ENCODE peak calls at places on chromosomes 11 and 22, in nine cellular contexts. E is cardiac muscle cell, Q is dorsolateral prefrontal cortex, O is NB4, P is coronary artery, V is psoas muscle, K is IMR-90, W is spleen, L is heart right ventricle. N is an unnamed sample.

GRCh38 chr11:34948721-34949120 is 32.3 kb downstream of the PDHX start:
- DNase-seq in E (no peak), Q (no peak), O (no peak), P (no peak), V (no peak), K (peak; percentile 17), W (no peak), L (no peak), N (no peak)

GRCh38 chr11:3722100-3722499 is 50.9 kb upstream of the CHRNA10 start:
- DNase-seq in E (no peak), Q (no peak), O (no peak), P (no peak), V (no peak), K (no peak), W (no peak), L (no peak), N (no peak)

GRCh38 chr11:133163463-133164419 is 368.6 kb downstream of the OPCML start:
- DNase-seq in E (peak; percentile 71), Q (no peak), O (peak; percentile 65), P (no peak), V (no peak), K (peak; percentile 20), W (no peak), L (peak; percentile 24), N (no peak)

GRCh38 chr11:94117871-94118270 is 10.8 kb upstream of the PANX1 start:
- DNase-seq in E (no peak), Q (no peak), O (no peak), P (no peak), V (no peak), K (peak; percentile 49), W (no peak), L (no peak), N (no peak)

GRCh38 chr22:47035443-47035881 is 273.0 kb downstream of the TBC1D22A start:
- DNase-seq in E (no peak), Q (no peak), O (no peak), P (no peak), V (no peak), K (no peak), W (peak; percentile 56), L (no peak), N (no peak)

GRCh38 chr11:27998552-27998951 is 109.4 kb downstream of the KIF18A start:
- DNase-seq in E (no peak), Q (no peak), O (no peak), P (no peak), V (no peak), K (no peak), W (no peak), L (no peak), N (no peak)

GRCh38 chr11:76700177-76701100 is 29.9 kb upstream of the LRRC32 start:
- DNase-seq in E (no peak), Q (no peak), O (no peak), P (no peak), V (peak; percentile 70), K (peak; percentile 97), W (peak; percentile 49), L (no peak), N (no peak)

GRCh38 chr22:50010676-50011446 is 1.7 kb downstream of the IL17REL start:
- DNase-seq in E (no peak), Q (peak; percentile 19), O (no peak), P (no peak), V (no peak), K (no peak), W (no peak), L (no peak), N (no peak)

GRCh38 chr22:30262917-30263741 is 3.5 kb downstream of the OSM start:
- DNase-seq in E (peak; percentile 87), Q (peak; percentile 66), O (peak; percentile 90), P (no peak), V (peak; percentile 73), K (peak; percentile 61), W (peak; percentile 92), L (peak; percentile 71), N (no peak)

GRCh38 chr22:50186789-50187523 is 1.2 kb downstream of the TRABD start:
- DNase-seq in E (peak; percentile 18), Q (no peak), O (no peak), P (no peak), V (peak; percentile 14), K (peak; percentile 25), W (peak; percentile 88), L (no peak), N (no peak)

GRCh38 chr11:105670811-105671210 is 60.9 kb downstream of the GRIA4 start:
- DNase-seq in E (no peak), Q (no peak), O (peak; percentile 8), P (no peak), V (no peak), K (peak; percentile 9), W (no peak), L (no peak), N (no peak)

GRCh38 chr22:44488354-44488753 is 9.7 kb downstream of the RTL6 start:
- DNase-seq in E (no peak), Q (no peak), O (no peak), P (no peak), V (no peak), K (no peak), W (no peak), L (no peak), N (no peak)
- H3K4me3 ChIP-seq in E (no peak overlapping the region), Q (no peak overlapping the region), O (no peak overlapping the region), P (no peak overlapping the region), V (no peak overlapping the region), K (no peak overlapping the region), W (no peak overlapping the region), L (no peak overlapping the region), N (no peak overlapping the region)

DNA sequence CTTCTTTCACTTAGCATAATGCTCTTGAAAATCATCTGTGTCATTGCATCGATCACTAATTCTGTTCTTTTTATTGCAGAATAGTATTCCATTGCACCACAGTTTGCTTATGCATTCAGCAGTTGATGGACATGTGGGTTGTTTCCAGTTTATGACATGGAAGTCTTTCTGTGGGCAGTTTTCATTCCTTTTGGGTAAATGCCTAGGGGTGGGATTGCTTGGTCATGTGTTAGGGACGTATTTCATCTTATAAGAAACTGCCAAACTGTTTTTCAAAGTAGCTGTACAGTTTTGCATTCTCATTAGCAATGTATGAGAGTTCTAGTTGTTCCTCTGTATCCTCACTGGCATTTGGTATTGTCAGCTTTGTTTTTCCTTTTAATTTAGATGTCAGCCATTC is 127.1 kb downstream of the HIPK3 start:
- DNase-seq in E (no peak), Q (no peak), O (no peak), P (no peak), V (no peak), K (no peak), W (no peak), L (no peak), N (no peak)
- H3K4me3 ChIP-seq in E (no peak overlapping the region), Q (no peak overlapping the region), O (no peak overlapping the region), P (no peak overlapping the region), V (no peak overlapping the region), K (no peak overlapping the region), W (no peak overlapping the region), L (no peak overlapping the region), N (no peak overlapping the region)

GRCh38 chr11:44566952-44567875 is 1.8 kb downstream of the CD82 start:
- DNase-seq in E (no peak), Q (no peak), O (peak; percentile 44), P (no peak), V (no peak), K (no peak), W (no peak), L (no peak), N (no peak)

GRCh38 chr11:44567876-44568256 is 2.4 kb downstream of the CD82 start:
- DNase-seq in E (no peak), Q (no peak), O (no peak), P (no peak), V (no peak), K (no peak), W (peak; percentile 10), L (no peak), N (no peak)

GRCh38 chr11:44566559-44566949 is 1.1 kb downstream of the CD82 start:
- DNase-seq in E (no peak), Q (no peak), O (no peak), P (no peak), V (no peak), K (no peak), W (no peak), L (no peak), N (no peak)

GRCh38 chr11:44568706-44569473 is 3.4 kb downstream of the CD82 start:
- DNase-seq in E (no peak), Q (peak; percentile 68), O (peak; percentile 96), P (peak; percentile 89), V (peak; percentile 80), K (peak; percentile 98), W (peak; percentile 95), L (peak; percentile 72), N (no peak)

DNA sequence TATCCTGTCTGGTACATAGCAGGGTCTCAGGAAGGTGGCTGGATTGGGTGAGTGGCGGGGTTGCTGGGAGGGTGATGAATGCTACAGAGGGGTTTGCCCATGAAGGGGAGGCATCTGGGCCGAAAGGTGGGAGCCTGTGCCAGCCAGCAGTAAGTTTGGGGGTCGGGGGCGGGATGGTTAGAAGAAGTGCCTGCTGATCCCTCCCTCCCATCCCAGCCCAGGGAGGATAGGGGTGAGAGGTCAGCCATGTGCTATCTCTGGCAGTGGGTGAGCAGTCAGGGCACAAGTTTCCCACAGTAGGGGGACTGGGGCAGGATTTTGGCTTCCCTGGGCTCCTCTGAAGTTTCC is 2.9 kb downstream of the CD82 start:
- DNase-seq in E (no peak), Q (no peak), O (no peak), P (no peak), V (no peak), K (no peak), W (no peak), L (no peak), N (no peak)
- H3K4me3 ChIP-seq in E (no peak overlapping the region), Q (peak overlapping the region; percentile 14), O (peak overlapping the region; percentile 89), P (no peak overlapping the region), V (peak overlapping the region; percentile 77), K (no peak overlapping the region), W (peak overlapping the region; percentile 13), L (no peak overlapping the region), N (no peak overlapping the region)

DNA sequence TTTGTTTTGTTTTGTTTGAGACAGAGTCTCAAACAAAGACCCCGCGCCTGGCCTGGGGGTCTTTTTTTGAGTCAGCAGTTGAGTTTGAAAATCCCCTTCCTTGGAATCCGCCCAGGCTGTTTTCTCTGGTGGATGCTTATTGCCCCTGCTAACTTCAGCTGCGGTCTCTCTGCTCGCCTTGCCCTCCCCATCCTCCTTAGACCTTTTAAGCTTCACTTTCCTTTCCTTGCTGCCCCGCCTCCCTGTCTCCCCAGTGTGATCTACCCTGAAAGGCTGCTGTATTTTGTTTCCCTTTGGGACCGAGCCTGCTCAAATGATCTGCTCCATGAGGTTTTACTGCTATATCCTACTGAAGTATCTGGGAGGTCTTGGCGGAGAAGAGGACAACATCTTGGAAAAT is 2.5 kb downstream of the USP18 start:
- DNase-seq in E (no peak), Q (no peak), O (no peak), P (peak; percentile 26), V (no peak), K (no peak), W (no peak), L (no peak), N (no peak)
- H3K4me3 ChIP-seq in E (no peak overlapping the region), Q (no peak overlapping the region), O (no peak overlapping the region), P (no peak overlapping the region), V (no peak overlapping the region), K (no peak overlapping the region), W (no peak overlapping the region), L (no peak overlapping the region), N (no peak overlapping the region)